ENCODE peak calls at places on chromosomes 12 and 14, in nine cellular contexts. F is AG09309, I is GM12865, J is fibroblast of lung, T is neural crest cell, U is nephron progenitor cell, B is lower leg skin, H is hepatocyte, X is A549. R is an unnamed sample.

GRCh38 chr14:103692871-103693270 is 22.4 kb downstream of the XRCC3 start:
- DNase-seq in T (no peak), I (no peak), F (no peak), B (peak; percentile 81), X (no peak), H (no peak), U (no peak), J (no peak), R (no peak)

GRCh38 chr14:51147183-51147582 is 52.3 kb upstream of the TRIM9 start:
- DNase-seq in J (peak; percentile 83), U (no peak), H (no peak), F (no peak), T (no peak), I (no peak), B (no peak), X (no peak), R (no peak)

GRCh38 chr12:59763835-59764234 is 168.0 kb downstream of the SLC16A7 start:
- DNase-seq in I (peak; percentile 2), T (no peak), H (no peak), X (no peak), J (no peak), U (no peak), F (no peak), B (no peak), R (no peak)

GRCh38 chr14:51041117-51041531 is 53.8 kb downstream of the TRIM9 start:
- DNase-seq in B (no peak), I (no peak), X (no peak), U (no peak), T (no peak), H (peak; percentile 17), F (no peak), J (no peak), R (no peak)

GRCh38 chr14:74988993-74989392 is 13.7 kb upstream of the EIF2B2 start:
- DNase-seq in H (no peak), U (no peak), J (no peak), X (no peak), B (peak; percentile 37), I (no peak), F (no peak), T (no peak), R (no peak)

GRCh38 chr14:95695051-95695450 is 8.8 kb downstream of the TCL1B start:
- DNase-seq in J (no peak), B (peak; percentile 63), X (no peak), F (no peak), I (no peak), T (no peak), U (no peak), H (no peak), R (no peak)

GRCh38 chr12:15001733-15002471 is 29.1 kb downstream of the PDE6H start:
- DNase-seq in B (peak; percentile 86), I (no peak), U (peak; percentile 20), X (no peak), F (no peak), T (no peak), J (peak; percentile 36), H (peak; percentile 60), R (no peak)

GRCh38 chr12:20549115-20549719 is 145.9 kb upstream of the SLCO1C1 start:
- DNase-seq in T (peak; percentile 16), H (peak; percentile 51), I (no peak), F (no peak), X (peak; percentile 30), U (peak; percentile 18), J (peak; percentile 68), B (no peak), R (no peak)

GRCh38 chr12:69240625-69240984 is 1.2 kb downstream of the CPSF6 start:
- DNase-seq in J (peak; percentile 20), T (no peak), F (no peak), X (peak; percentile 13), U (no peak), I (peak; percentile 62), H (peak; percentile 19), B (no peak), R (no peak)

GRCh38 chr12:78403136-78403535 is 461.4 kb upstream of the SYT1 start:
- DNase-seq in J (peak; percentile 46), H (no peak), T (no peak), X (no peak), B (no peak), I (no peak), U (no peak), F (peak; percentile 23), R (no peak)

GRCh38 chr12:121392325-121392716 is 7.6 kb upstream of the RNF34 start:
- DNase-seq in J (no peak), F (no peak), B (peak; percentile 10), I (no peak), U (no peak), T (no peak), X (no peak), H (no peak), R (no peak)

GRCh38 chr12:6567824-6568617 is at the start of gene NOP2:
- DNase-seq in X (peak; percentile 98), J (peak; percentile 86), U (peak; percentile 95), I (peak; percentile 94), B (peak; percentile 98), F (no peak), H (peak; percentile 97), T (peak; percentile 90), R (peak; percentile 69)

GRCh38 chr12:94686834-94687628 is 36.7 kb upstream of the TMCC3 start:
- DNase-seq in X (no peak), B (no peak), U (no peak), I (no peak), J (peak; percentile 14), H (no peak), T (no peak), F (no peak), R (no peak)

GRCh38 chr14:36105401-36105800 is 71.1 kb downstream of the PTCSC3 start:
- DNase-seq in J (no peak), H (peak; percentile 9), U (peak; percentile 28), X (no peak), I (no peak), B (no peak), T (no peak), F (no peak), R (no peak)

DNA sequence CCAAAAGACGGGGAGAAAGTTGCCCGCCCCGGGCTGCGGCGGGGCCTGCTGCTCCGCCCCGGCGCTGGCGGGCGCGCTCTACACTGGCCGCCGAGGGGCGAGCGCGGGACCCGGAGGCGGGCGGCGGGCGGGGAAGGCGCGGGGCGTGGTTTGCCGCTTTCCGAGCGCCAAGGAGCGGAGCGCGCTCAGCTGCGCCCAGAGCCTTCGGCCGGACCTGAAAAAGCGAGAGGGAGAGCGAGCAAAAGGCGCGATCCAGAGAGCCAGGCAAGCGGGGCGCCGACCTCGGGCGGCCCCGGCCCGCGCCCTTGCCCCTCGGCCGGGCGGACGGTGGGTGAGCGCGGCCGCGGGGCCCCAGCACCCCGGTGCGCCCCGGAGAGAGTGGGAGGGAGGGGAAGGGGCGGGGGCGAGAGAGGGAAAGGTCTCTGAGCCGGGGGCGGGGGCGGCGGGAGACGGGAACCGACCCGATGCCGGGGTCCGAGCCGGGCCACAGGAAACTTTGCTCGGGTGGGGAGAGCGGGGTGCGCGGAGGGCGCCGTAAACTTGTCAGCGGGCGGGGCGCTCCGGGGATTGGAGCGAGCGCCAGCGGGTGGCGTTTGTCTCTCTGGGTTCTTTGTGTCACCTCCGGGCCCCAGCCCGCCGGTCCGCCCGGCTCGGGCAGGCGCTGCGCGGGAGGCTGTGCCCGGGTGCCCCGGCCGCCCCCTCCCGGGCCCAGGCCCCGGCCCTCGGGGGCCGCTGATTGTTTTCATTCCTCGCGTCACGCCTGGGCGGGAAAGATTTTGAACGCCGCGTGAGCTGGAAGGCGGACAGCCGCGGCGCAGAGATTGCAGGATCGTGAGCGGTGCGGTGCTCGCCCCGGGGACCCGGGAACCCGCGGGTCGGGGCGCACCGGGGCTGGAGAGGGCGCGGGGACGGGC is at the start of gene SYNE2:
- DNase-seq in F (no peak), U (peak; percentile 87), I (peak; percentile 90), J (peak; percentile 67), X (peak; percentile 82), B (peak; percentile 95), H (peak; percentile 89), T (peak; percentile 76), R (peak; percentile 11)
- TF ChIP-seq CTCF in F (no peak), U (no peak), I (peak; percentile 14), J (no peak), X (peak; percentile 12), B (no peak), H (peak; percentile 33), T (peak; percentile 41), R (no peak)

DNA sequence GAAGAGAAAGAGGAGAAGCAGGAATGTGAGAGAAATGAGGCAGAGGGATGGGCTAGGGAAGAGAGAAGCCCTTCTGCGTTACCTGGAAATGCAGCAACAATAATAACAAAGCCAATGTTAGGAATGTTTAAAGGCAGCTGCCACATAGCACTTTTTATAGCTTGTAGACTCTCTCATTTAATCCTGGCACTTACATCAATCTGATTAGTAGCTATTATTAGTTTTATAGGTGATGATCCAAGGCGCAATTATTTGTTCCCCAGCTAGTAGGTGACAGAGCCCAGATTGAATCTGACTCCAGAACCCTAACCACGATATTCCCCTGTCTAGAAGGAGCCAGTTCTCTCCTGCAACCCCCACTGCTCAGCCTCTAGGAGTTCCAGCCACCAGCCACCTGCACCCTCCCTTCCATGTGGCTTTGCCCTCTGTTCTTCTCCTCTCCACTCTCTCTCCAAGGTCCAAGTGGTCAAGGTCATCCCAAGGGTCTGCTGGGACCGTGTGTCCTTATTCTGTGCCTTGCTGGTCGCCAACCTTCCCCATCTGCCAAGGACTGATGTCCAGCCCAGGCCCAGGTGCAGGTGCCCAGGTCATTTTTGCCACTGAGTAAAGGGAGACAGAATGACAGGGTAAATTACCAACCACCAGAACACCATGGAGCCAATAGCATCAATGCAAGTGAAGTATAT is 29.4 kb upstream of the CIPC start:
- DNase-seq in I (no peak), U (no peak), T (no peak), B (no peak), X (no peak), J (no peak), H (no peak), F (no peak), R (no peak)
- TF ChIP-seq CTCF in I (no peak), U (no peak), T (peak; percentile 16), B (no peak), X (no peak), J (no peak), H (no peak), F (no peak), R (no peak)

DNA sequence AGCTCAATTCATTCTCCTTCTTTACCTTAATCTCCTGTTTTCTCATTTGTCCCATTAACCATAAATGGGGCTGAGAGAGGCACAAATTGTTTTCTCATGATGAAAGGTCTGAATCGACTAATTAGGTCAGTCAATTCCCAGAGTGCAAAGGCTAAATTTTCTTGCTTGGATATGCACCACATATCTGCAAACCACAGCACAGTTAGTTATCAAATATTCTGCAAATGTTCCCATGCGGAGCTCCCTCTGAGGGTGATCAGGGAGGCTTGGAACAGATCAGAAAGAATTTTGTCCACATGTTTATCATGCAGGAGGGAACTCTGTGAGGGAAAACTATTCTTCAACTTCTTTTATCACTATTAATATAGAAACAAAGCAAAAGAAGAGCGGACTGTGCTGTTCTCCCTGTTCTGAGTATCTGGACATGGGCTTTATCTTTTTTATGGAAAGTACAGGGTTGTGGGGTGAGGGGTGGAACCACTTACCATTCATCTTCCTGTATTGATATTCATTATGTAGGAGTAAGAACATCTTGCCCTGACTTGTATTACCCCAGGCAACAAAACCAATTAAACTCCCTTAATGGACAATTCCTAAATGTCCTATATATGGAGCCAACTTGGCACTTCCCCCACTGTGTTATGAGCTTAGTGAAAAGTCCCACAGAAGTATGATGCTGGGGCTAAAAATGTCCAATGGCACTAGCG is 139.7 kb upstream of the KRR1 start:
- DNase-seq in I (no peak), B (no peak), F (no peak), H (no peak), J (peak; percentile 53), U (no peak), X (no peak), T (no peak), R (no peak)
- TF ChIP-seq CTCF in I (no peak), B (no peak), F (no peak), H (no peak), J (no peak), U (no peak), X (no peak), T (no peak), R (no peak)

GRCh38 chr14:64337901-64338615 is 43.9 kb upstream of the ESR2 start:
- DNase-seq in H (peak; percentile 88), B (peak; percentile 94), I (peak; percentile 60), T (peak; percentile 48), U (peak; percentile 83), F (no peak), X (peak; percentile 49), J (peak; percentile 54), R (peak; percentile 25)
- TF ChIP-seq CTCF in H (peak; percentile 22), B (no peak), I (no peak), T (no peak), U (no peak), F (no peak), X (no peak), J (peak; percentile 19), R (no peak)

R was measured in thoracic aorta.